ENCODE peak calls at places on chromosomes 16 and 17, in nine cellular contexts. One of them, this sample, is unnamed.

GRCh38 chr16:69474447-69474846 is 50.0 kb downstream of the CYB5B start:
- DNase-seq in K562: no peak
- DNase-seq in RWPE1: no peak
- DNase-seq in SK-MEL-5: no peak
- DNase-seq in lower lobe of right lung: no peak
- DNase-seq in fibroblast of pulmonary artery: no peak
- DNase-seq in stimulated activated CD4-positive, alpha-beta T cell treated with anti-CD3 and anti-CD28 coated beads, Interleukin-15, amount 100 ng/mL, for 1 hour: no peak
- DNase-seq in stimulated activated naive CD4-positive, alpha-beta T cell treated with Interleukin-2 at 50 U/mL for 16 hours: no peak
- DNase-seq in AML-193: no peak
- DNase-seq in this sample: no peak

GRCh38 chr16:53061701-53062159 is 6.9 kb downstream of the CHD9 start:
- DNase-seq in K562: no peak
- DNase-seq in RWPE1: no peak
- DNase-seq in SK-MEL-5: no peak
- DNase-seq in lower lobe of right lung: peak
- DNase-seq in fibroblast of pulmonary artery: no peak
- DNase-seq in stimulated activated CD4-positive, alpha-beta T cell treated with anti-CD3 and anti-CD28 coated beads, Interleukin-15, amount 100 ng/mL, for 1 hour: no peak
- DNase-seq in stimulated activated naive CD4-positive, alpha-beta T cell treated with Interleukin-2 at 50 U/mL for 16 hours: peak
- DNase-seq in AML-193: peak
- DNase-seq in this sample: no peak

GRCh38 chr17:53630115-53630514 is 192.6 kb upstream of the KIF2B start:
- DNase-seq in K562: no peak
- DNase-seq in RWPE1: no peak
- DNase-seq in SK-MEL-5: no peak
- DNase-seq in lower lobe of right lung: no peak
- DNase-seq in fibroblast of pulmonary artery: no peak
- DNase-seq in stimulated activated CD4-positive, alpha-beta T cell treated with anti-CD3 and anti-CD28 coated beads, Interleukin-15, amount 100 ng/mL, for 1 hour: no peak
- DNase-seq in stimulated activated naive CD4-positive, alpha-beta T cell treated with Interleukin-2 at 50 U/mL for 16 hours: no peak
- DNase-seq in AML-193: no peak
- DNase-seq in this sample: no peak

GRCh38 chr17:37607637-37608368 is 1.4 kb downstream of the SYNRG start:
- DNase-seq in K562: no peak
- DNase-seq in RWPE1: no peak
- DNase-seq in SK-MEL-5: no peak
- DNase-seq in lower lobe of right lung: no peak
- DNase-seq in fibroblast of pulmonary artery: no peak
- DNase-seq in stimulated activated CD4-positive, alpha-beta T cell treated with anti-CD3 and anti-CD28 coated beads, Interleukin-15, amount 100 ng/mL, for 1 hour: no peak
- DNase-seq in stimulated activated naive CD4-positive, alpha-beta T cell treated with Interleukin-2 at 50 U/mL for 16 hours: no peak
- DNase-seq in AML-193: no peak
- DNase-seq in this sample: no peak

GRCh38 chr17:8732406-8733065 is 12.1 kb downstream of the CCDC42 start:
- DNase-seq in K562: no peak
- DNase-seq in RWPE1: no peak
- DNase-seq in SK-MEL-5: peak
- DNase-seq in lower lobe of right lung: no peak
- DNase-seq in fibroblast of pulmonary artery: no peak
- DNase-seq in stimulated activated CD4-positive, alpha-beta T cell treated with anti-CD3 and anti-CD28 coated beads, Interleukin-15, amount 100 ng/mL, for 1 hour: no peak
- DNase-seq in stimulated activated naive CD4-positive, alpha-beta T cell treated with Interleukin-2 at 50 U/mL for 16 hours: no peak
- DNase-seq in AML-193: no peak
- DNase-seq in this sample: no peak

GRCh38 chr17:77814091-77814772 is 144.3 kb upstream of the TNRC6C start:
- DNase-seq in K562: no peak
- DNase-seq in RWPE1: no peak
- DNase-seq in SK-MEL-5: no peak
- DNase-seq in lower lobe of right lung: peak
- DNase-seq in fibroblast of pulmonary artery: no peak
- DNase-seq in stimulated activated CD4-positive, alpha-beta T cell treated with anti-CD3 and anti-CD28 coated beads, Interleukin-15, amount 100 ng/mL, for 1 hour: no peak
- DNase-seq in stimulated activated naive CD4-positive, alpha-beta T cell treated with Interleukin-2 at 50 U/mL for 16 hours: no peak
- DNase-seq in AML-193: no peak
- DNase-seq in this sample: no peak

GRCh38 chr17:9104370-9105041 is 83.2 kb downstream of the NTN1 start:
- DNase-seq in K562: no peak
- DNase-seq in RWPE1: no peak
- DNase-seq in SK-MEL-5: no peak
- DNase-seq in lower lobe of right lung: no peak
- DNase-seq in fibroblast of pulmonary artery: no peak
- DNase-seq in stimulated activated CD4-positive, alpha-beta T cell treated with anti-CD3 and anti-CD28 coated beads, Interleukin-15, amount 100 ng/mL, for 1 hour: no peak
- DNase-seq in stimulated activated naive CD4-positive, alpha-beta T cell treated with Interleukin-2 at 50 U/mL for 16 hours: no peak
- DNase-seq in AML-193: no peak
- DNase-seq in this sample: no peak

GRCh38 chr17:43714338-43715149 is 44.0 kb downstream of the SOST start:
- DNase-seq in K562: no peak
- DNase-seq in RWPE1: peak
- DNase-seq in SK-MEL-5: no peak
- DNase-seq in lower lobe of right lung: no peak
- DNase-seq in fibroblast of pulmonary artery: peak
- DNase-seq in stimulated activated CD4-positive, alpha-beta T cell treated with anti-CD3 and anti-CD28 coated beads, Interleukin-15, amount 100 ng/mL, for 1 hour: no peak
- DNase-seq in stimulated activated naive CD4-positive, alpha-beta T cell treated with Interleukin-2 at 50 U/mL for 16 hours: no peak
- DNase-seq in AML-193: no peak
- DNase-seq in this sample: no peak

This sample was measured in type B pancreatic cell.